ENCODE peak calls at places on chromosomes 11 and 22, in seven cellular contexts. C is mesenchymal stem cell, V is IMR-90, X is H1, Y is neuronal stem cell, F is trophoblast cell, J is H9. D is an unnamed sample.

GRCh38 chr11:86737223-86737622 is 63.1 kb upstream of the PRSS23 start:
- DNase-seq in J (no peak), Y (no peak), V (no peak), X (no peak), F (no peak), C (no peak), D (no peak)

GRCh38 chr22:27761036-27761435 is 40.5 kb downstream of the MN1 start:
- DNase-seq in X (no peak), V (no peak), Y (no peak), F (no peak), C (no peak), J (no peak), D (no peak)

GRCh38 chr11:63670738-63671321 is 346 bp downstream of the ATL3 start:
- DNase-seq in V (no peak), X (peak; percentile 66), Y (no peak), C (peak; percentile 65), F (peak; percentile 57), J (peak; percentile 45), D (peak; percentile 54)

GRCh38 chr11:102843474-102843873 is at the start of gene MMP3:
- DNase-seq in C (peak; percentile 37), F (peak; percentile 20), Y (no peak), V (peak; percentile 10), J (no peak), X (no peak), D (no peak)

GRCh38 chr22:33975841-33976240 is 55.6 kb upstream of the LARGE1 start:
- DNase-seq in X (no peak), J (no peak), Y (no peak), C (no peak), F (peak; percentile 49), V (no peak), D (peak; percentile 65)

GRCh38 chr22:37230673-37231405 is 13.2 kb downstream of the RAC2 start:
- DNase-seq in C (no peak), V (no peak), J (no peak), Y (no peak), X (no peak), F (no peak), D (no peak)

GRCh38 chr22:29992341-29993275 is 87.7 kb upstream of the HORMAD2 start:
- DNase-seq in Y (no peak), C (no peak), V (peak; percentile 13), J (peak; percentile 33), F (peak; percentile 27), X (no peak), D (no peak)

GRCh38 chr11:69446108-69446507 is 35.4 kb upstream of the LINC01488 start:
- DNase-seq in Y (no peak), C (no peak), V (no peak), F (no peak), X (no peak), J (no peak), D (no peak)

GRCh38 chr11:71539017-71539416 is 1.2 kb downstream of the KRTAP5-8 start:
- DNase-seq in J (no peak), V (no peak), X (no peak), F (no peak), C (no peak), Y (no peak), D (no peak)

GRCh38 chr11:10019906-10020682 is 273.9 kb downstream of the SBF2 start:
- DNase-seq in X (no peak), F (no peak), J (no peak), C (no peak), Y (no peak), V (no peak), D (no peak)

GRCh38 chr11:125350206-125351044 is 145.6 kb downstream of the FEZ1 start:
- DNase-seq in F (peak; percentile 7), Y (no peak), J (no peak), C (no peak), X (no peak), V (no peak), D (no peak)

GRCh38 chr11:62143727-62144126 is 19.9 kb downstream of the INCENP start:
- DNase-seq in Y (no peak), X (no peak), C (no peak), F (no peak), V (no peak), J (peak; percentile 22), D (no peak)

GRCh38 chr11:93116641-93117577 is 80.9 kb downstream of the SLC36A4 start:
- DNase-seq in Y (no peak), V (peak; percentile 44), F (no peak), J (peak; percentile 88), C (no peak), X (peak; percentile 60), D (peak; percentile 84)

GRCh38 chr22:35894464-35894878 is 134.2 kb downstream of the RBFOX2 start:
- DNase-seq in F (no peak), X (no peak), C (no peak), V (no peak), Y (no peak), J (no peak), D (peak; percentile 45)

GRCh38 chr22:17167486-17167885 is 8.4 kb upstream of the HDHD5 start:
- DNase-seq in Y (no peak), F (no peak), C (no peak), V (no peak), X (no peak), J (no peak), D (no peak)

GRCh38 chr22:49955581-49956417 is 4.8 kb upstream of the PIM3 start:
- DNase-seq in Y (no peak), J (no peak), V (no peak), C (no peak), X (no peak), F (no peak), D (no peak)

GRCh38 chr22:19984851-19985811 is 31.5 kb downstream of the ARVCF start:
- DNase-seq in V (no peak), X (no peak), J (no peak), F (no peak), C (no peak), Y (no peak), D (no peak)

GRCh38 chr11:42170601-42171000 is 711.1 kb upstream of the LRRC4C start:
- DNase-seq in V (no peak), Y (no peak), F (no peak), J (no peak), C (no peak), X (no peak), D (no peak)

GRCh38 chr22:49996532-49997220 is 15.9 kb downstream of the IL17REL start:
- DNase-seq in J (no peak), Y (no peak), V (no peak), C (no peak), X (no peak), F (no peak), D (no peak)

GRCh38 chr11:68969386-68969785 is 11.4 kb downstream of the MRGPRD start:
- DNase-seq in Y (no peak), F (no peak), X (peak; percentile 24), J (peak; percentile 22), V (no peak), C (no peak), D (no peak)

GRCh38 chr11:34214961-34215805 is 109.8 kb downstream of the NAT10 start:
- DNase-seq in C (peak; percentile 32), Y (no peak), F (peak; percentile 83), J (no peak), X (no peak), V (peak; percentile 78), D (peak; percentile 58)

GRCh38 chr22:41917906-41918791 is 3.3 kb upstream of the SHISA8 start:
- DNase-seq in V (peak; percentile 63), C (peak; percentile 52), X (no peak), J (no peak), F (peak; percentile 30), Y (no peak), D (no peak)

GRCh38 chr11:78731008-78731407 is 156.3 kb upstream of the NARS2 start:
- DNase-seq in F (no peak), J (no peak), V (no peak), Y (no peak), C (peak; percentile 42), X (no peak), D (no peak)

GRCh38 chr11:8231979-8232378 is 31.7 kb downstream of the LMO1 start:
- DNase-seq in F (no peak), Y (no peak), J (no peak), V (no peak), X (no peak), C (no peak), D (no peak)

GRCh38 chr11:111602865-111603632 is 800 bp downstream of the SIK2 start:
- DNase-seq in Y (peak; percentile 46), J (no peak), V (peak; percentile 43), F (peak; percentile 78), C (peak; percentile 64), X (no peak), D (peak; percentile 60)

GRCh38 chr11:94666792-94667721 is 99.9 kb downstream of the PIWIL4 start:
- DNase-seq in F (no peak), Y (no peak), J (no peak), V (no peak), X (peak; percentile 31), C (no peak), D (no peak)
- H2BK120ac ChIP-seq in F (no peak overlapping the region), Y (no peak overlapping the region), J (no peak overlapping the region), V (no peak overlapping the region), X (no peak overlapping the region), C (no peak overlapping the region), D (no peak overlapping the region)

GRCh38 chr11:66262696-66263095 is 5.7 kb upstream of the RAB1B start:
- DNase-seq in F (no peak), V (no peak), X (no peak), J (no peak), C (no peak), Y (no peak), D (no peak)
- H2BK120ac ChIP-seq in F (no peak overlapping the region), V (no peak overlapping the region), X (no peak overlapping the region), J (no peak overlapping the region), C (no peak overlapping the region), Y (no peak overlapping the region), D (no peak overlapping the region)

GRCh38 chr11:109363682-109364081 is 58.3 kb upstream of the C11orf87 start:
- DNase-seq in Y (no peak), C (no peak), X (no peak), V (no peak), J (no peak), F (no peak), D (no peak)

GRCh38 chr11:109362059-109362458 is 59.9 kb upstream of the C11orf87 start:
- DNase-seq in X (no peak), C (no peak), V (peak; percentile 6), J (no peak), F (no peak), Y (no peak), D (no peak)

GRCh38 chr11:109364851-109365250 is 57.1 kb upstream of the C11orf87 start:
- DNase-seq in F (no peak), J (no peak), X (no peak), Y (no peak), C (no peak), V (no peak), D (no peak)
- H2BK120ac ChIP-seq in F (no peak overlapping the region), J (no peak overlapping the region), X (no peak overlapping the region), Y (no peak overlapping the region), C (no peak overlapping the region), V (no peak overlapping the region), D (no peak overlapping the region)

DNA sequence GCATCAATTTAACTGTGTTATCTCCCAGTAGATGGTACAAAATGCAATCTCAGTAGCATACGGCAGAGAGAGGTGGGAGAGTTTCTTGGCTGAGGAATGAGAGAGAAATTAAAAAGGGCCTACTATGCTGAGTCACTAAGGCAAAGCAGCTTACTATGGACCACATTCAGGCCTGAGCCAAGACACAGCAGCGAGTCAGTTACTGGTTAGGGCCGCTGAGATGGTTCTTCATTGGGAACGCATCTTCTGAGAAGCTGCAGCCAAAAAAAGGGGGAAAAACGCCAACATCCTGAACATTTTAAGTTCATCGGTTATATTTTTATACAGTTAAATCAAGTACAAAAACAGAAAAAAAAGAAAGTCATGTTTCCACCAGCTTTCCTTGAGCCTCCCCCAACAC is 61.1 kb upstream of the BDNF start:
- DNase-seq in Y (no peak), F (no peak), C (no peak), V (no peak), J (no peak), X (no peak), D (no peak)
- H2BK120ac ChIP-seq in Y (no peak overlapping the region), F (no peak overlapping the region), C (no peak overlapping the region), V (no peak overlapping the region), J (no peak overlapping the region), X (no peak overlapping the region), D (no peak overlapping the region)